ENCODE peak calls at places on chromosomes 3 and 15, in four cellular contexts. G is left ventricle myocardium inferior, H is PC-9, X is ovary. R is an unnamed sample.

GRCh38 chr3:463793-464192 is 267.2 kb downstream of the CHL1 start:
- DNase-seq in G (no peak), H (no peak), X (no peak), R (no peak)

GRCh38 chr15:70266412-70267089 is 168.8 kb upstream of the TLE3 start:
- DNase-seq in G (peak; percentile 79), H (peak; percentile 79), X (peak; percentile 86), R (peak; percentile 81)

GRCh38 chr3:32440481-32441350 is 49.1 kb downstream of the CMTM7 start:
- DNase-seq in G (no peak), H (no peak), X (no peak), R (no peak)

GRCh38 chr3:62636235-62636826 is 238.9 kb downstream of the CADPS start:
- DNase-seq in G (no peak), H (no peak), X (no peak), R (no peak)

GRCh38 chr3:171219258-171219657 is 192.7 kb upstream of the SLC2A2 start:
- DNase-seq in G (no peak), H (no peak), X (no peak), R (no peak)

GRCh38 chr3:156509209-156510174 is 45.4 kb downstream of the SSR3 start:
- DNase-seq in G (no peak), H (peak; percentile 9), X (no peak), R (no peak)

GRCh38 chr3:156587767-156588069 is 32.8 kb upstream of the SSR3 start:
- DNase-seq in G (no peak), H (no peak), X (no peak), R (no peak)

GRCh38 chr15:29676961-29677402 is 145.3 kb downstream of the TJP1 start:
- DNase-seq in G (no peak), H (no peak), X (no peak), R (no peak)

GRCh38 chr15:63504979-63505841 is 817 bp downstream of the USP3 start:
- DNase-seq in G (peak; percentile 67), H (peak; percentile 45), X (peak; percentile 57), R (peak; percentile 51)

GRCh38 chr15:91281991-91282390 is 181.9 kb downstream of the SV2B start:
- DNase-seq in G (no peak), H (no peak), X (no peak), R (no peak)

GRCh38 chr3:127656906-127657305 is 15.8 kb upstream of the ABTB1 start:
- DNase-seq in G (no peak), H (no peak), X (no peak), R (no peak)

GRCh38 chr3:52934626-52935530 is 37.5 kb upstream of the STIMATE start:
- DNase-seq in G (no peak), H (peak; percentile 15), X (peak; percentile 47), R (peak; percentile 24)

DNA sequence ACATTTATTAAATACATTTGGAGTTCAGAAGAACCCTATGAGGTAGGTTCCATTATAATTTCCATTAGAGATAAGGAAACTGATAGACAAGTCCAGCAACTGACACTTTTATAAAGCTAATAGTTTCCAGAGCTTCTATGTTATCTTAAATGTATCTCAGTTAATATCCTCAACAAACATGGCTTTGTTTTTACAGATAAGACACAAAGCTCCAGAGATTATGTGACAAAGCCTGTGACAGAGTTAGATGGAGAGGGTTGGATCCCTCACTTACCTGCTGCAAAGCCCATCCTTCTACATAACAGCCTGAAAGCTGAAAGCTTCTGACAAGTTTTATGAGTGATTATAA is 473 bp upstream of the COMMD2 start:
- DNase-seq in G (no peak), H (no peak), X (no peak), R (no peak)
- H3K4me3 ChIP-seq in G (peak overlapping the region; percentile 83), H (peak overlapping the region; percentile 88), X (peak overlapping the region; percentile 81), R (peak overlapping the region; percentile 83)

GRCh38 chr3:55524565-55525244 is 37.6 kb upstream of the WNT5A start:
- DNase-seq in G (no peak), H (peak; percentile 55), X (no peak), R (no peak)

GRCh38 chr3:55523471-55523870 is 36.4 kb upstream of the WNT5A start:
- DNase-seq in G (no peak), H (no peak), X (no peak), R (no peak)

GRCh38 chr3:55521086-55522060 is 34.3 kb upstream of the WNT5A start:
- DNase-seq in G (no peak), H (no peak), X (no peak), R (peak; percentile 63)

GRCh38 chr3:55519016-55519415 is 31.9 kb upstream of the WNT5A start:
- DNase-seq in G (no peak), H (peak; percentile 48), X (no peak), R (no peak)

DNA sequence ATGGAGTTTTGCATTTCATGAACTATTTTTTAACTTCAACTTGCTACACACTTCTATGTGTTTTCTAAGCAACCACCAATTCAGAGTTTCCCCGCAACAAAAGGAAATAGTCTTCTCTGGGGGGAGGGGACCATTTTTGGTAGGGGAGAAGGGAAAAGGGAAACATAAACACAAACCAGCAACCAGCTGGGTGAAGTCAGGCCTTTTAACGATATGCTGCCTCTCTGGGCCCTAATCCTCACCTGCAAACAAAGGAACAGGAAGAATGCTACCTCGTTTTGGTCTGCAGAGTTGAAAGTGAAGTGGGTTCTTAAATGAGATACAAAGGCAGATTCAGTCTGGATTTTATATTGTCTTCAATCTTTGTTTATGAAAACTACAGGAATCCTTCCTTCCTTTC is 35.0 kb upstream of the WNT5A start:
- DNase-seq in G (no peak), H (no peak), X (no peak), R (no peak)
- TF ChIP-seq CTCF in G (no peak), H (no peak), X (no peak), R (no peak)

GRCh38 chr15:52440414-52440813 is 88.3 kb downstream of the MYO5A start:
- DNase-seq in G (no peak), H (peak; percentile 4), X (no peak), R (peak; percentile 23)

GRCh38 chr15:52436971-52437370 is 91.7 kb downstream of the MYO5A start:
- DNase-seq in G (no peak), H (no peak), X (no peak), R (no peak)

GRCh38 chr15:52441846-52442245 is 86.8 kb downstream of the MYO5A start:
- DNase-seq in G (no peak), H (no peak), X (no peak), R (no peak)

GRCh38 chr15:52438047-52438446 is 90.6 kb downstream of the MYO5A start:
- DNase-seq in G (no peak), H (no peak), X (no peak), R (no peak)

DNA sequence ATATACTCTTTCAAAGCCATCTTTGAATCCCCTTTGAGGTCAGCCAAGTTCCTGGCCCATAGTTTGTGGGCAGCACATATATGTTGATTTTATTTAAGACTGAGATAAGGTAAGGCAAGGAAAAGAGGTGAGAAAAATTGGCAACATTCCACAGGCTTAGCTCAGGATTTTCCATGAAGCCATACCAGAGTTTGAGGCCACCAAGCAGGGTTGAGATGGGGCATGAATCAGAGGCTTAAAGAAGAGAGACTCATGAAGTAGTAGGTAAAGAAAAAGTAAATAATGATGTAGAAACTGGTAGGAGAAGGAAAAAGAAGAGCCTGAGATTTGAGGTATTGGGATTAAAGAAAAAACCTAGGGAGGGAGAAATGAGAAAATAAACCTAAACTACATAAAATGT is 89.2 kb downstream of the MYO5A start:
- DNase-seq in G (no peak), H (no peak), X (no peak), R (no peak)
- H3K4me1 ChIP-seq in G (peaks cover 53% of the 10 kb centered on the region), H (no peaks in the 10 kb centered on the region), X (no peaks in the 10 kb centered on the region), R (peaks cover 35% of the 10 kb centered on the region)

GRCh38 chr15:89459271-89460038 is 36.9 kb downstream of the RHCG start:
- DNase-seq in G (no peak), H (no peak), X (no peak), R (no peak)

GRCh38 chr15:89463113-89463512 is 33.3 kb downstream of the RHCG start:
- DNase-seq in G (no peak), H (no peak), X (no peak), R (no peak)

GRCh38 chr15:89460048-89460447 is 36.3 kb downstream of the RHCG start:
- DNase-seq in G (no peak), H (no peak), X (no peak), R (no peak)

GRCh38 chr15:89461386-89461785 is 35.0 kb downstream of the RHCG start:
- DNase-seq in G (no peak), H (no peak), X (no peak), R (no peak)

DNA sequence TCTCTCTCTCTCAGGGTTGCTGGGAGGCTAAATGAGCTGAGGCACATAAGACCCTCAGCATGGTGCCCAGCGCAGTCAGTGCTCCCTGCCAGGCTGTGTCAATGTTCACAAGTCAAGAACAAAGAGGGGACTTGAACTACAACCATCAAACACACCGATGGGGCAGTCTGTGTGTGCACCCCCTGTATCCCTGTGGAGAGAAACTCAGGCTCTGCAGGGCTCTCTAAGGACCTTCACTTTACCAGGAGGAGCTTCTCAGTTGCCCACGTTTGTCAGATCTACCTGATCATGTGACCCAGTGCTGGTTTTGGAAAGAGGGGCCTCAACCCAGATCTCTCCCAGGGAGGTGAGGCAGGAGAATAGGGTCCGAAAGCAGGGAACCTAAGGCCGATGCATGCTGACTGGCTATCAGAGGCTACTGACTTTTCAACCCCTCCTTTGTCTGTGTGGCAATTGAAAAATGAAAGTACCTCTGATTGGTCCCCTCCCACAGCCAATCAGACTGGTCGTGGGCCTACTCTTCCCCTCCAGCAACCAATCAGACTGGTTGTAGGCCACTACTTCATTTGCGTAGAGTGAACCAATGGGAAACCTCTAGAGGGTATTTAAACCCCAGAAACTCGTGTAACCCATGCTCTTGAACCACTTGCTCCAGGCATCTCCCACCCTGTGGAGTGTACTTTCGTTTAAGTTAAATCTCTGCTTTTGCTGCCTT is 34.0 kb downstream of the RHCG start:
- DNase-seq in G (no peak), H (no peak), X (no peak), R (no peak)
- H3K4me3 ChIP-seq in G (no peak overlapping the region), H (no peak overlapping the region), X (no peak overlapping the region), R (no peak overlapping the region)

GRCh38 chr3:43742935-43743334 is 52.2 kb downstream of the ABHD5 start:
- DNase-seq in G (no peak), H (no peak), X (no peak), R (no peak)
- TF ChIP-seq CTCF in G (peak; percentile 19), H (peak; percentile 46), X (no peak), R (no peak)

GRCh38 chr3:14422016-14422963 is 19.9 kb downstream of the SLC6A6 start:
- DNase-seq in G (no peak), H (no peak), X (no peak), R (no peak)
- H3K4me1 ChIP-seq in G (peaks cover 60% of the 10 kb centered on the region), H (peaks cover 83% of the 10 kb centered on the region), X (peaks cover 4% of the 10 kb centered on the region), R (peaks cover 37% of the 10 kb centered on the region)

GRCh38 chr15:64600794-64601193 is 140.4 kb downstream of the ZNF609 start:
- DNase-seq in G (no peak), H (no peak), X (no peak), R (no peak)

GRCh38 chr15:64596701-64597468 is 136.5 kb downstream of the ZNF609 start:
- DNase-seq in G (no peak), H (no peak), X (peak; percentile 28), R (no peak)

GRCh38 chr15:64599716-64600115 is 139.3 kb downstream of the ZNF609 start:
- DNase-seq in G (no peak), H (no peak), X (no peak), R (no peak)

GRCh38 chr15:64599226-64599625 is 138.8 kb downstream of the ZNF609 start:
- DNase-seq in G (no peak), H (no peak), X (no peak), R (no peak)

GRCh38 chr15:64597469-64597806 is 137.1 kb downstream of the ZNF609 start:
- DNase-seq in G (no peak), H (no peak), X (no peak), R (no peak)
- H3K4me3 ChIP-seq in G (no peak overlapping the region), H (no peak overlapping the region), X (no peak overlapping the region), R (no peak overlapping the region)